ENCODE peak calls at places on chromosomes 5 and 9, in six cellular contexts. T is endothelial cell of umbilical vein, G is spleen, S is stomach, N is adrenal gland, B is breast epithelium. Y is an unnamed sample.

GRCh38 chr9:26462213-26462612 is 430.4 kb downstream of the CAAP1 start:
- DNase-seq in B (no peak), T (no peak), S (no peak), G (no peak), N (no peak), Y (no peak)

GRCh38 chr9:12494411-12494810 is 198.8 kb upstream of the TYRP1 start:
- DNase-seq in S (no peak), G (no peak), B (no peak), N (no peak), T (no peak), Y (no peak)

GRCh38 chr5:178235600-178235998 is 3.0 kb upstream of the PHYKPL start:
- DNase-seq in G (peak), B (no peak), T (no peak), S (no peak), N (no peak), Y (no peak)

GRCh38 chr9:129334744-129335080 is 156.7 kb upstream of the IER5L start:
- DNase-seq in S (no peak), N (no peak), T (no peak), G (no peak), B (no peak), Y (no peak)

GRCh38 chr5:74075900-74076484 is 450.0 kb downstream of the ARHGEF28 start:
- DNase-seq in B (no peak), N (no peak), T (peak), G (no peak), S (no peak), Y (no peak)

GRCh38 chr5:94544031-94544650 is 74.3 kb downstream of the KIAA0825 start:
- DNase-seq in S (no peak), B (no peak), T (peak), G (no peak), N (no peak), Y (no peak)

GRCh38 chr9:2461886-2462285 is 159.7 kb upstream of the VLDLR start:
- DNase-seq in S (no peak), G (no peak), B (no peak), N (no peak), T (no peak), Y (peak)

GRCh38 chr5:1068895-1069719 is 42.8 kb downstream of the SLC12A7 start:
- DNase-seq in G (no peak), S (no peak), N (no peak), B (no peak), T (no peak), Y (no peak)

GRCh38 chr5:147904110-147904509 is 2.2 kb downstream of the C5orf46 start:
- DNase-seq in G (no peak), B (no peak), T (no peak), S (no peak), N (no peak), Y (no peak)

GRCh38 chr5:143923634-143924265 is 111.8 kb downstream of the HMHB1 start:
- DNase-seq in G (no peak), S (no peak), N (no peak), B (no peak), T (peak), Y (no peak)

GRCh38 chr5:86880785-86881492 is 263.2 kb downstream of the COX7C start:
- DNase-seq in B (no peak), T (peak), S (no peak), N (peak), G (no peak), Y (peak)

GRCh38 chr9:123686849-123687233 is 243.1 kb downstream of the DENND1A start:
- DNase-seq in G (no peak), B (no peak), T (no peak), S (no peak), N (no peak), Y (no peak)

GRCh38 chr9:105390901-105391300 is 56.9 kb upstream of the FSD1L start:
- DNase-seq in B (no peak), N (no peak), S (no peak), T (no peak), G (no peak), Y (no peak)

GRCh38 chr9:120542701-120543490 is 37.1 kb downstream of the CDK5RAP2 start:
- DNase-seq in S (no peak), N (no peak), T (peak), B (no peak), G (no peak), Y (no peak)

GRCh38 chr5:150079655-150080461 is 6.5 kb downstream of the CSF1R start:
- DNase-seq in G (no peak), N (no peak), T (no peak), B (peak), S (peak), Y (no peak)

GRCh38 chr9:93486269-93486668 is 32.9 kb upstream of the FAM120AOS start:
- DNase-seq in T (no peak), B (no peak), N (no peak), S (no peak), G (no peak), Y (no peak)

GRCh38 chr9:113985968-113986585 is 92.0 kb downstream of the AMBP start:
- DNase-seq in T (peak), N (peak), B (no peak), S (no peak), G (no peak), Y (no peak)

GRCh38 chr9:3043369-3043768 is 199.5 kb upstream of the PUM3 start:
- DNase-seq in N (no peak), B (no peak), T (peak), G (no peak), S (no peak), Y (no peak)

GRCh38 chr9:4301971-4302427 is 2.1 kb upstream of the GLIS3 start:
- DNase-seq in B (no peak), S (no peak), T (peak), N (peak), G (no peak), Y (peak)

GRCh38 chr9:127562841-127563523 is 49.1 kb upstream of the STXBP1 start:
- DNase-seq in S (no peak), N (no peak), B (no peak), T (peak), G (no peak), Y (peak)

GRCh38 chr5:113246371-113246870 is 188.4 kb downstream of the TSSK1B start:
- DNase-seq in N (no peak), S (no peak), T (peak), G (no peak), B (no peak), Y (no peak)

GRCh38 chr5:82413302-82414042 is 135.3 kb upstream of the RPS23 start:
- DNase-seq in B (no peak), G (no peak), S (no peak), T (no peak), N (no peak), Y (no peak)

GRCh38 chr9:82133973-82134372 is 145.4 kb downstream of the SPATA31D1 start:
- DNase-seq in T (peak), G (no peak), N (no peak), S (no peak), B (no peak), Y (no peak)

GRCh38 chr5:30401479-30402058 is 791.9 kb upstream of the CDH6 start:
- DNase-seq in T (no peak), N (peak), B (no peak), G (no peak), S (peak), Y (peak)

GRCh38 chr5:159947708-159948358 is 31.6 kb downstream of the ADRA1B start:
- DNase-seq in B (no peak), G (no peak), T (no peak), S (no peak), N (peak), Y (no peak)

GRCh38 chr9:121814594-121814993 is 163.2 kb downstream of the DAB2IP start:
- DNase-seq in N (no peak), G (no peak), B (no peak), T (no peak), S (no peak), Y (no peak)

GRCh38 chr5:150778103-150778516 is 447 bp upstream of the SMIM3 start:
- DNase-seq in T (peak), N (no peak), B (no peak), G (no peak), S (no peak), Y (no peak)

GRCh38 chr5:77859306-77859705 is 83.2 kb upstream of the TBCA start:
- DNase-seq in B (no peak), G (no peak), S (no peak), N (no peak), T (no peak), Y (no peak)

GRCh38 chr5:24644757-24645156 is at the start of gene CDH10:
- DNase-seq in B (no peak), T (no peak), N (peak), S (no peak), G (no peak), Y (peak)

GRCh38 chr9:23229764-23230434 is 596.1 kb downstream of the ELAVL2 start:
- DNase-seq in G (no peak), B (no peak), N (no peak), S (no peak), T (no peak), Y (no peak)

GRCh38 chr9:90444609-90445008 is 198.0 kb downstream of the DIRAS2 start:
- DNase-seq in T (no peak), S (no peak), N (no peak), B (no peak), G (no peak), Y (no peak)

GRCh38 chr9:570187-570586 is 271.3 kb upstream of the DMRT1 start:
- DNase-seq in B (no peak), G (no peak), S (no peak), N (no peak), T (no peak), Y (no peak)
- TF ChIP-seq CTCF in B (no peak), G (no peak), S (no peak), N (no peak), T (no peak), Y (no peak)

GRCh38 chr5:115545065-115545882 is 699 bp upstream of the FEM1C start:
- DNase-seq in B (no peak), N (no peak), T (no peak), G (no peak), S (no peak), Y (no peak)
- H3K4me3 ChIP-seq in B (peak), N (peak), T (no peak), G (peak), S (peak), Y (no peak)

GRCh38 chr9:112750111-112750766 is at the start of gene SNX30:
- DNase-seq in B (peak), N (peak), G (peak), T (peak), S (peak), Y (peak)
- TF ChIP-seq POLR2A in B (no peak), N (peak), G (peak), T (peak), S (no peak), Y (peak)

DNA sequence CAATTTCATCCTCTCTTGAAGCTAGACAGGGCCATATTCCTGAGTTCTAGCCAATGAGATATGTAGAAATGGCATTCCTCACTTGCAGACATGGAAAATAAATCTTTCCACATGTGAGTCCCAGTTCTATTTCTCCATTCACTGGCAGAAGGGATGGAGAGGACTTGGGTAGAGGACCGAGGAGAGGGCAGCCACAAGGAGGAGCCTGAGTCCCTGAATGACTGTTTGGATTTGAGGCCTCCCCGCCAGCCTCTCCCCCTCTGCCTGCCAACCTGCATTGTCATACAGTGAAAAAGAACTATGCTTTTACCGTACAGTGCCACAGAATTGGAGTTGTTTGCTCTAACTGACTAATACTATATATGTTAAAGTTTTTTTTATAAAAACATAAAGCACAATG is 583.0 kb upstream of the WWC1 start:
- DNase-seq in G (no peak), S (no peak), N (no peak), T (no peak), B (no peak), Y (no peak)
- TF ChIP-seq CTCF in G (no peak), S (no peak), N (no peak), T (no peak), B (no peak), Y (no peak)

GRCh38 chr5:17312358-17312757 is 94.9 kb downstream of the BASP1 start:
- DNase-seq in G (no peak), S (no peak), N (no peak), T (no peak), B (no peak), Y (no peak)

GRCh38 chr5:17315710-17316221 is 98.3 kb downstream of the BASP1 start:
- DNase-seq in G (no peak), N (no peak), B (no peak), T (no peak), S (no peak), Y (no peak)

GRCh38 chr5:17314907-17315471 is 97.6 kb downstream of the BASP1 start:
- DNase-seq in S (no peak), G (no peak), B (no peak), N (no peak), T (no peak), Y (no peak)

GRCh38 chr5:17316973-17317459 is 99.6 kb downstream of the BASP1 start:
- DNase-seq in N (no peak), G (no peak), T (no peak), S (no peak), B (no peak), Y (no peak)

GRCh38 chr5:17317499-17317898 is 100.1 kb downstream of the BASP1 start:
- DNase-seq in B (no peak), S (no peak), N (no peak), G (no peak), T (no peak), Y (no peak)
- H3K4me3 ChIP-seq in B (no peak), S (no peak), N (no peak), G (no peak), T (no peak), Y (no peak)

GRCh38 chr9:73132034-73132776 is 19.5 kb upstream of the ANXA1 start:
- DNase-seq in B (peak), T (peak), G (peak), S (peak), N (peak), Y (peak)
- TF ChIP-seq POLR2A in B (peak), T (peak), G (peak), S (no peak), N (peak), Y (peak)

GRCh38 chr9:100285601-100286000 is 67.1 kb downstream of the TEX10 start:
- DNase-seq in G (no peak), N (no peak), T (no peak), B (no peak), S (no peak), Y (no peak)
- TF ChIP-seq CTCF in G (no peak), N (no peak), T (no peak), B (no peak), S (no peak), Y (no peak)

DNA sequence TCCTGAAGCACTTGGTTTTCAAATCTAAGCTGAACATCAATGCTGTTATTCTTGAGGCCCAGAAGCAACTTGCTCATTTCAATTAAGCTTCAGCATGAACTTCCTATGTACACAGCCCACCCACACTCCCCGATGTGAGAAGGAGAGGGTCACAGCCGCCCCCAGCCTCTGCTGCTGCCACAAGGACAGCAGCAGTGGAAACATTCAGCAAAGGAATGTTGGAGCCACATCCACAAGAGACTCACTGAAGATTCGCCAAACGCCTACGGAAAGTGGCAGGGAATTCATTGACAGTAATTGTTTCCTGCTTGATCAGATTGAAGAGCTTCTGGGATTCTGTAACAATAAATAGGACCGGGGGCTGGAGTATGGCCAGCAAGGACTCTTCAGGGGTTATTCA is 2.9 kb downstream of the TGFBI start:
- DNase-seq in N (no peak), T (no peak), S (no peak), G (peak), B (no peak), Y (no peak)
- H3K4me3 ChIP-seq in N (no peak), T (no peak), S (peak), G (no peak), B (no peak), Y (no peak)